ENCODE peak calls at places on chromosome 9, in four cellular contexts. One of them, this sample, is unnamed.

GRCh38 chr9:112069318-112070169 is 105.6 kb downstream of the SUSD1 start:
- DNase-seq in WTC11: no peak
- DNase-seq in GM12878: peak
- DNase-seq in HepG2: peak
- DNase-seq in this sample: peak

GRCh38 chr9:135070964-135071735 is 16.3 kb upstream of the OLFM1 start:
- DNase-seq in WTC11: no peak
- DNase-seq in GM12878: no peak
- DNase-seq in HepG2: no peak
- DNase-seq in this sample: no peak

GRCh38 chr9:22041792-22042191 is 32.7 kb upstream of the CDKN2B start:
- DNase-seq in WTC11: no peak
- DNase-seq in GM12878: no peak
- DNase-seq in HepG2: no peak
- DNase-seq in this sample: no peak

GRCh38 chr9:86637515-86637914 is 283.3 kb upstream of the TUT7 start:
- DNase-seq in WTC11: peak
- DNase-seq in GM12878: no peak
- DNase-seq in HepG2: no peak
- DNase-seq in this sample: peak

GRCh38 chr9:136717399-136717798 is 5.0 kb downstream of the DIPK1B start:
- DNase-seq in WTC11: no peak
- DNase-seq in GM12878: no peak
- DNase-seq in HepG2: no peak
- DNase-seq in this sample: no peak

GRCh38 chr9:136385015-136385414 is 11.5 kb upstream of the CARD9 start:
- DNase-seq in WTC11: no peak
- DNase-seq in GM12878: no peak
- DNase-seq in HepG2: no peak
- DNase-seq in this sample: no peak

GRCh38 chr9:126989847-126990821 is 75.6 kb downstream of the RALGPS1 start:
- DNase-seq in WTC11: peak
- DNase-seq in GM12878: no peak
- DNase-seq in HepG2: no peak
- DNase-seq in this sample: no peak

GRCh38 chr9:69200071-69200470 is 26.0 kb downstream of the TJP2 start:
- DNase-seq in WTC11: peak
- DNase-seq in GM12878: no peak
- DNase-seq in HepG2: no peak
- DNase-seq in this sample: peak

GRCh38 chr9:92633879-92634278 is 36.1 kb downstream of the IPPK start:
- DNase-seq in WTC11: no peak
- DNase-seq in GM12878: no peak
- DNase-seq in HepG2: no peak
- DNase-seq in this sample: no peak

GRCh38 chr9:120436937-120437592 is 142.9 kb downstream of the CDK5RAP2 start:
- DNase-seq in WTC11: no peak
- DNase-seq in GM12878: no peak
- DNase-seq in HepG2: no peak
- DNase-seq in this sample: no peak

GRCh38 chr9:120438111-120438510 is 141.9 kb downstream of the CDK5RAP2 start:
- DNase-seq in WTC11: no peak
- DNase-seq in GM12878: no peak
- DNase-seq in HepG2: no peak
- DNase-seq in this sample: no peak

GRCh38 chr9:120441446-120442279 is 138.3 kb downstream of the CDK5RAP2 start:
- DNase-seq in WTC11: no peak
- DNase-seq in GM12878: no peak
- DNase-seq in HepG2: no peak
- DNase-seq in this sample: no peak

GRCh38 chr9:120440791-120441190 is 139.2 kb downstream of the CDK5RAP2 start:
- DNase-seq in WTC11: no peak
- DNase-seq in GM12878: no peak
- DNase-seq in HepG2: no peak
- DNase-seq in this sample: no peak

GRCh38 chr9:120439147-120439546 is 140.8 kb downstream of the CDK5RAP2 start:
- DNase-seq in WTC11: peak
- DNase-seq in GM12878: no peak
- DNase-seq in HepG2: peak
- DNase-seq in this sample: peak
- TF ChIP-seq CREM in WTC11: no peak
- TF ChIP-seq CREM in GM12878: no peak
- TF ChIP-seq CREM in HepG2: no peak
- TF ChIP-seq CREM in this sample: no peak

GRCh38 chr9:91421022-91421765 is 2.4 kb downstream of the NFIL3 start:
- DNase-seq in WTC11: peak
- DNase-seq in GM12878: no peak
- DNase-seq in HepG2: peak
- DNase-seq in this sample: no peak

GRCh38 chr9:91417602-91418218 is 5.9 kb downstream of the NFIL3 start:
- DNase-seq in WTC11: no peak
- DNase-seq in GM12878: no peak
- DNase-seq in HepG2: no peak
- DNase-seq in this sample: no peak

GRCh38 chr9:91420471-91421021 is 3.1 kb downstream of the NFIL3 start:
- DNase-seq in WTC11: no peak
- DNase-seq in GM12878: no peak
- DNase-seq in HepG2: peak
- DNase-seq in this sample: no peak

GRCh38 chr9:91421987-91422765 is 1.5 kb downstream of the NFIL3 start:
- DNase-seq in WTC11: no peak
- DNase-seq in GM12878: no peak
- DNase-seq in HepG2: peak
- DNase-seq in this sample: no peak

DNA sequence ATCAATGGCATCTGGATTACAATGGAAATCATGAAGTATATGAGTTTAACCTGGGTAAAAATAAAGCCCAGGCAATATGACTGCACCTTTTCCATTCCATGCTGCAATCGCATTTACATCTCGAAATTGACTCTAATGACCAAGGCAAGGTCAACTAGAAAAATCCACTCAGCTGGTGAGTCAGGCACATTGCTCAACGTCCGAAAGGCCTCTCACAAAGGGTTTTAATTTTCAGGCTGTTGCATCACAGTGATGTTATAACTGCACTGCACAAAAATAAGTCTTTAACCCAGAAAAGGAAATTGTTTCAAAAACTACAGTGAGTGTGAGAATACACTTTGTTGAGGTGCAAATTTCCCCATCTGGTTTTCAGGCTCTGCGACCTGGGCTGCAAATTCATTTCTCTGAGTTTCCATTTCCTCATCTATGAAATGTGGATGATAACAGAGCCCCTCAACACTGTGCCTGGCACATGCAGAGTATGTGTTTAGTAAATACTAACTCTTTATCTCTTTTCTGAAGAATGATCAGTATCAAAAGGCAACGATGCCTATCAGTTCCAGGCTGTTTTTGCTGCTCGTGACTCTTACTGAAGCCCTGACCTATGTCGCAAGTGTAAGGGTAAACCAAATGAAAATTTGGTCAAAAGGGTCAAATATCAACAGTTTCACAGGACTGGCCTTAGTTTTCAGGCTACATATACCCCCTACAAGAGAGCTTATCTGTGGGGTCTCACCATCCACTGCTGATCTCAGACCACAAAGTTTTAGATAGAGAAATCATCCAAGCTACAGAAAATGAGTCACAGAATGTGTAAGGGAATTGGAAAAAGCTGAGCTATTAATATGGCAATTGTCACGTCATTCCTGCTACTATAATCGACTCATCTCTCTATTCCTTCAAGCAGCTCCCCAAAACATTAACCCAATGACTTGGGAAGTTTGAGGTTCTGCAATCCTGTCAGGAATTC is 4.1 kb downstream of the NFIL3 start:
- DNase-seq in WTC11: no peak
- DNase-seq in GM12878: no peak
- DNase-seq in HepG2: peak
- DNase-seq in this sample: no peak
- TF ChIP-seq CREM in WTC11: no peak
- TF ChIP-seq CREM in GM12878: no peak
- TF ChIP-seq CREM in HepG2: no peak
- TF ChIP-seq CREM in this sample: peak

DNA sequence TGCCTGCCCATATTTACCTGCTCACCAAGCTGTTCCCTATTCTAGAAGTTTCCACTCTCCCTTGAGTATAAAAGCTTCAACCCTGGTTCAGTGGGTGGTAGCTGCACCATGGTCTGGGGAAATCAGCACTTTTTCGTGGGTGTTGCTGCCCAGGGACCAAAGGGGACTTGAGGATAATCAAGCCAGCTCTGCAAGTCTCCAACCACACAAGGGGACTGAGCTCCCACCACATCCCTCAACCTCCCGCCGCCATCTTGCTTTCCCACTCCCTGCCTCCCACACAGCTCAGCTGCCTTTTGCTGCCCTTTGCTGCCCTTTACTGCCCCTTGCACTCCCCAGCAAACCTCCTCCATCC is 210.0 kb downstream of the AUH start:
- DNase-seq in WTC11: no peak
- DNase-seq in GM12878: no peak
- DNase-seq in HepG2: no peak
- DNase-seq in this sample: no peak
- TF ChIP-seq CREM in WTC11: no peak
- TF ChIP-seq CREM in GM12878: no peak
- TF ChIP-seq CREM in HepG2: no peak
- TF ChIP-seq CREM in this sample: no peak

GRCh38 chr9:79054500-79054899 is 517.3 kb upstream of the TLE4 start:
- DNase-seq in WTC11: no peak
- DNase-seq in GM12878: no peak
- DNase-seq in HepG2: no peak
- DNase-seq in this sample: no peak
- TF ChIP-seq CREM in WTC11: no peak
- TF ChIP-seq CREM in GM12878: no peak
- TF ChIP-seq CREM in HepG2: no peak
- TF ChIP-seq CREM in this sample: no peak

GRCh38 chr9:120689860-120690259 is 24.4 kb downstream of the MEGF9 start:
- DNase-seq in WTC11: no peak
- DNase-seq in GM12878: no peak
- DNase-seq in HepG2: no peak
- DNase-seq in this sample: no peak
- TF ChIP-seq CREM in WTC11: no peak
- TF ChIP-seq CREM in GM12878: no peak
- TF ChIP-seq CREM in HepG2: no peak
- TF ChIP-seq CREM in this sample: no peak

GRCh38 chr9:131606896-131607567 is 61.7 kb downstream of the PRRT1B start:
- DNase-seq in WTC11: no peak
- DNase-seq in GM12878: no peak
- DNase-seq in HepG2: peak
- DNase-seq in this sample: no peak

GRCh38 chr9:131610231-131610761 is 65.0 kb downstream of the PRRT1B start:
- DNase-seq in WTC11: no peak
- DNase-seq in GM12878: no peak
- DNase-seq in HepG2: no peak
- DNase-seq in this sample: no peak

GRCh38 chr9:131607591-131607990 is 62.3 kb downstream of the PRRT1B start:
- DNase-seq in WTC11: no peak
- DNase-seq in GM12878: no peak
- DNase-seq in HepG2: no peak
- DNase-seq in this sample: no peak

GRCh38 chr9:131608469-131609115 is 63.3 kb downstream of the PRRT1B start:
- DNase-seq in WTC11: peak
- DNase-seq in GM12878: no peak
- DNase-seq in HepG2: peak
- DNase-seq in this sample: no peak

DNA sequence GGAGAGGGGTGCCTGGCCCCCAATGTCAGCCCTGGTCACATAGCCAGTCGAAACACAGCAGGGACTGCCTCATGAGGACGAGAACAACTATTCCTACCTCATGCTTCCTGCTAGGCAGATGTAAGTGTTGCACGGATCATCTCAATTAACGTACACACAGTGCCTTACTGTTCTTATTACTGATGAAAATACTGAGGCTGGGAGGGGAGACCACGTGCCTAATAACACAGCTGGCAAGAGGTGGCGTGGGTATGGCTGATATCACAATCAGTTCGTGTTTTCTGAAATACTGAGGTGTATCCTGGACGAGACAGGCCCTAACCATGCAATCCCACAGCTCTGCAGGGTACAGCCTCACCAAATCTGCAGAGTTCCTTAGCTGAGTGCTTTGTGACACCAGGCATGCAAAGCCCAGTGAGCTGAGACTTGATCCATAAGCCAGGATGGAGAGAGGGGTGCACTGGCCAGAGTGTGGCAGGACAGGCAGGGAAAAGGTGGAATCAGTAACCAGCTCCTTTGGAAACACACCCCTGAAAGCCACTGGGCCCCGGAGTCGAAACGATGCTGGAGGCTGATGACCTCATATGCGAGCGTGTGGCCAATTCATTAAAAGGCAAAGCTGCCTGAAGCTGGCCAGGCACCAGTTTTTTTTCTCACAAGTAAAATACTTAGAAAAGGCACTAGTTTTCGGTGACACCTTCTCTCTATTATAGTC is 64.0 kb downstream of the PRRT1B start:
- DNase-seq in WTC11: no peak
- DNase-seq in GM12878: no peak
- DNase-seq in HepG2: no peak
- DNase-seq in this sample: no peak
- TF ChIP-seq CREM in WTC11: no peak
- TF ChIP-seq CREM in GM12878: no peak
- TF ChIP-seq CREM in HepG2: no peak
- TF ChIP-seq CREM in this sample: no peak

This sample was measured in K562.